ENCODE peak calls at places on chromosomes 3 and 15, in eight cellular contexts. I is sigmoid colon, N is thoracic aorta, G is astrocyte of the spinal cord, S is cardiac muscle cell, O is fibroblast of lung, V is HFF-Myc, H is transverse colon. D is an unnamed sample.

GRCh38 chr15:86608461-86608860 is 528.8 kb downstream of the AGBL1 start:
- DNase-seq in I (no peak), H (no peak), O (peak), S (no peak), G (peak), V (no peak), N (no peak), D (no peak)

GRCh38 chr15:58444658-58445332 is 13.0 kb downstream of the LIPC start:
- DNase-seq in I (no peak), S (peak), N (no peak), V (no peak), O (no peak), G (peak), H (no peak), D (no peak)

GRCh38 chr3:49722896-49723295 is 855 bp downstream of the GMPPB start:
- DNase-seq in O (no peak), N (no peak), I (no peak), S (no peak), V (no peak), G (no peak), H (no peak), D (no peak)

GRCh38 chr15:90219421-90220141 is 14.2 kb downstream of the CIB1 start:
- DNase-seq in V (no peak), G (no peak), H (peak), N (no peak), O (no peak), I (no peak), S (peak), D (no peak)

GRCh38 chr3:168249048-168249538 is 153.4 kb upstream of the GOLIM4 start:
- DNase-seq in N (no peak), I (no peak), S (peak), H (no peak), V (no peak), O (peak), G (peak), D (no peak)

GRCh38 chr3:65751123-65751700 is 287.5 kb downstream of the MAGI1 start:
- DNase-seq in H (peak), S (peak), I (no peak), O (peak), G (peak), V (no peak), N (no peak), D (no peak)

GRCh38 chr3:171753025-171753472 is 57.2 kb downstream of the PLD1 start:
- DNase-seq in H (no peak), G (no peak), N (no peak), O (peak), I (no peak), S (peak), V (no peak), D (peak)

GRCh38 chr3:100427694-100428093 is 26.4 kb downstream of the LNP1 start:
- DNase-seq in I (no peak), N (no peak), O (peak), H (no peak), G (no peak), S (peak), V (no peak), D (no peak)

GRCh38 chr3:156617145-156617544 is 57.2 kb upstream of the TIPARP start:
- DNase-seq in V (no peak), O (no peak), H (no peak), N (no peak), G (peak), S (no peak), I (no peak), D (no peak)

GRCh38 chr3:54746722-54747121 is 181.1 kb downstream of the LRTM1 start:
- DNase-seq in N (no peak), S (no peak), H (no peak), O (no peak), G (no peak), V (no peak), I (no peak), D (no peak)

GRCh38 chr3:23623841-23624240 is 181.9 kb upstream of the UBE2E1 start:
- DNase-seq in I (no peak), O (peak), G (peak), V (no peak), S (peak), H (no peak), N (no peak), D (no peak)

GRCh38 chr3:14430706-14431470 is 28.5 kb downstream of the SLC6A6 start:
- DNase-seq in V (no peak), I (no peak), H (no peak), S (no peak), O (no peak), G (no peak), N (no peak), D (no peak)
- TF ChIP-seq CTCF in V (no peak), I (no peak), H (no peak), S (no peak), O (no peak), G (no peak), N (no peak), D (no peak)

GRCh38 chr3:33215739-33216138 is 2.9 kb downstream of the SUSD5 start:
- DNase-seq in O (no peak), V (no peak), G (no peak), H (no peak), S (no peak), N (no peak), I (no peak), D (no peak)

GRCh38 chr3:33221241-33221640 is 2.6 kb upstream of the SUSD5 start:
- DNase-seq in N (no peak), H (no peak), O (no peak), G (no peak), V (no peak), I (no peak), S (no peak), D (no peak)

GRCh38 chr3:33218446-33219174 is at the start of gene SUSD5:
- DNase-seq in O (peak), G (peak), N (no peak), S (peak), I (no peak), H (no peak), V (no peak), D (no peak)

GRCh38 chr3:33219175-33219487 is 521 bp upstream of the SUSD5 start:
- DNase-seq in G (no peak), H (no peak), O (no peak), V (no peak), I (no peak), N (no peak), S (no peak), D (no peak)

GRCh38 chr3:33218072-33218445 is 551 bp downstream of the SUSD5 start:
- DNase-seq in H (no peak), S (no peak), N (no peak), I (no peak), G (peak), V (no peak), O (peak), D (no peak)
- H3K4me3 ChIP-seq in H (no peak), S (peak), N (peak), I (peak), G (peak), V (peak), O (peak), D (no peak)

GRCh38 chr3:44252332-44252731 is 10.6 kb downstream of the TOPAZ1 start:
- DNase-seq in I (no peak), V (no peak), S (peak), O (peak), G (no peak), H (no peak), N (no peak), D (no peak)
- TF ChIP-seq CTCF in I (no peak), V (no peak), S (no peak), O (no peak), G (no peak), H (no peak), N (no peak), D (no peak)

GRCh38 chr3:13018561-13019242 is 54.5 kb downstream of the IQSEC1 start:
- DNase-seq in V (no peak), G (no peak), I (no peak), O (no peak), H (peak), S (no peak), N (no peak), D (no peak)
- H3K4me3 ChIP-seq in V (no peak), G (peak), I (no peak), O (no peak), H (no peak), S (no peak), N (peak), D (no peak)

GRCh38 chr15:39579487-39580116 is 1.3 kb upstream of the THBS1 start:
- DNase-seq in V (no peak), G (peak), S (peak), H (peak), N (no peak), I (peak), O (peak), D (no peak)

GRCh38 chr15:39580117-39580629 is 706 bp upstream of the THBS1 start:
- DNase-seq in V (no peak), G (peak), H (peak), S (peak), O (peak), I (peak), N (peak), D (no peak)

GRCh38 chr15:39581501-39582285 is 814 bp downstream of the THBS1 start:
- DNase-seq in V (peak), S (peak), N (no peak), H (peak), O (peak), G (peak), I (peak), D (no peak)

GRCh38 chr15:39580630-39581500 is at the start of gene THBS1:
- DNase-seq in V (peak), G (peak), S (peak), N (peak), H (peak), O (peak), I (peak), D (no peak)

GRCh38 chr15:39578851-39579486 is 1.9 kb upstream of the THBS1 start:
- DNase-seq in O (peak), V (no peak), S (peak), N (no peak), I (peak), H (no peak), G (peak), D (no peak)
- TF ChIP-seq CTCF in O (peak), V (no peak), S (peak), N (no peak), I (peak), H (peak), G (peak), D (no peak)

GRCh38 chr15:52569244-52569585 is 385 bp upstream of the ARPP19 start:
- DNase-seq in G (no peak), I (no peak), N (no peak), V (no peak), H (no peak), S (no peak), O (no peak), D (no peak)
- H3K4me3 ChIP-seq in G (peak), I (peak), N (peak), V (peak), H (no peak), S (peak), O (peak), D (peak)

GRCh38 chr15:52622791-52623190 is 54.0 kb upstream of the ARPP19 start:
- DNase-seq in I (no peak), O (no peak), G (no peak), S (no peak), V (no peak), H (no peak), N (no peak), D (no peak)
- TF ChIP-seq CTCF in I (no peak), O (no peak), G (no peak), S (no peak), V (no peak), H (no peak), N (no peak), D (no peak)

GRCh38 chr3:46206284-46206683 is 1.8 kb downstream of the CCR1 start:
- DNase-seq in I (no peak), G (no peak), N (no peak), O (no peak), H (no peak), V (no peak), S (no peak), D (no peak)
- H3K4me3 ChIP-seq in I (no peak), G (no peak), N (peak), O (no peak), H (no peak), V (no peak), S (no peak), D (no peak)

GRCh38 chr15:75205064-75205395 is 3.3 kb downstream of the C15orf39 start:
- DNase-seq in O (no peak), N (no peak), I (no peak), V (no peak), H (no peak), G (no peak), S (no peak), D (no peak)
- TF ChIP-seq CTCF in O (no peak), N (no peak), I (no peak), V (no peak), H (no peak), G (no peak), S (no peak), D (no peak)

DNA sequence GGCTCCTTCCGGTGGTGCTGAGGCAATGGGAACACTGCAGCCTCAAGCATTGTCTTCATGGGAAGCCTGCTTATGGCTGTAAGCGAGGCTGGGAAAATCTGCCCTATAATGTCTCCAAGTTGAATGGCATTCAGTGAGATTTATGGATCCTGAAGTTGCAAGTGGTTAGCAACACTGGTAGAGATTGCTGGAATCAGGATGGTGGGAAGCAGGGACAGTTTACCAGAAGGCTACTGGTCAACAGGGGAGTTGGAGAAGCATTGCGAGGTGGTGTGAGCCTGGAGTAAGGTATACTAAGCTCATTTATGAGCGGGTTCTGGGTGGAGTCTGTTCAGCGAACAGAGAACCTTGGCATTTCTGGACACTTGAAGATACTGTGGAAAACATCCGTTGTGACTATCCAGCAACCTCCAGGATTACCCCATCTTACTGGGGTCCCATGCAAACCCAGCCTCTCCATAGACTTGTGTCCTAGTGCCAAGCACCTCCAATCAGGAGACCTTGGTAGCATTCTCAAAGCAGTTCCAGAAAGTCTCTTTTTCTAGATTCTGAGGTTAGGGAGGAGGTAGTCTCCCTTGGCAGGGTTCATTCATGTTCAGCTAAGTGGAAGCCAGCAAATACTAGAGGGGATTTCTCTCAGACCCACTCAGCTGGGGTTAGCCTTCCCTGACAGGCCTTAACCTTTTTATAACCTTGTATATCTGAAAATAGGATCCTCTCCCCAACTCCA is 7.3 kb downstream of the RPSA start:
- DNase-seq in I (no peak), O (peak), H (no peak), G (no peak), S (peak), N (no peak), V (no peak), D (no peak)
- H3K4me3 ChIP-seq in I (no peak), O (no peak), H (no peak), G (no peak), S (no peak), N (no peak), V (no peak), D (no peak)